ENCODE peak calls at places on chromosomes 2 and 18, in six cellular contexts. I is A549, C is WERI-Rb-1, U is cardiac muscle cell, D is dorsolateral prefrontal cortex, E is upper lobe of left lung. N is an unnamed sample.

GRCh38 chr2:86280191-86280667 is 57.2 kb downstream of the REEP1 start:
- DNase-seq in I (no peak), C (no peak), U (no peak), D (no peak), E (no peak), N (no peak)

GRCh38 chr2:47093626-47094025 is 61.5 kb downstream of the STPG4 start:
- DNase-seq in I (no peak), C (no peak), U (no peak), D (no peak), E (no peak), N (no peak)

GRCh38 chr2:235216901-235217300 is 265.1 kb downstream of the SH3BP4 start:
- DNase-seq in I (no peak), C (no peak), U (no peak), D (no peak), E (no peak), N (no peak)

GRCh38 chr2:132438650-132439030 is 22.0 kb downstream of the GPR39 start:
- DNase-seq in I (peak), C (no peak), U (no peak), D (no peak), E (no peak), N (no peak)

GRCh38 chr18:70374154-70374553 is 85.3 kb downstream of the SOCS6 start:
- DNase-seq in I (no peak), C (no peak), U (no peak), D (no peak), E (no peak), N (no peak)

GRCh38 chr2:233124449-233125080 is 64.4 kb downstream of the INPP5D start:
- DNase-seq in I (no peak), C (no peak), U (no peak), D (no peak), E (no peak), N (no peak)

GRCh38 chr18:59927246-59927825 is 27.5 kb downstream of the PMAIP1 start:
- DNase-seq in I (no peak), C (no peak), U (no peak), D (no peak), E (no peak), N (no peak)

GRCh38 chr2:147711031-147711430 is 133.8 kb upstream of the ACVR2A start:
- DNase-seq in I (no peak), C (no peak), U (no peak), D (no peak), E (no peak), N (no peak)

GRCh38 chr2:212960336-212960735 is 191.1 kb downstream of the IKZF2 start:
- DNase-seq in I (no peak), C (no peak), U (no peak), D (no peak), E (no peak), N (no peak)

GRCh38 chr2:11220445-11220844 is 65.2 kb downstream of the SLC66A3 start:
- DNase-seq in I (no peak), C (no peak), U (no peak), D (no peak), E (no peak), N (no peak)

GRCh38 chr2:120042359-120042758 is 29.5 kb downstream of the EPB41L5 start:
- DNase-seq in I (no peak), C (no peak), U (no peak), D (no peak), E (no peak), N (no peak)

GRCh38 chr2:65396348-65397026 is 35.9 kb downstream of the SPRED2 start:
- DNase-seq in I (peak), C (no peak), U (no peak), D (no peak), E (peak), N (no peak)

GRCh38 chr2:65491381-65491903 is 59.0 kb upstream of the SPRED2 start:
- DNase-seq in I (no peak), C (no peak), U (no peak), D (no peak), E (no peak), N (no peak)

GRCh38 chr2:218294430-218294999 is 2.2 kb upstream of the TMBIM1 start:
- DNase-seq in I (no peak), C (no peak), U (no peak), D (no peak), E (no peak), N (no peak)

GRCh38 chr2:205803507-205803906 is 121.2 kb downstream of the NRP2 start:
- DNase-seq in I (no peak), C (no peak), U (no peak), D (no peak), E (no peak), N (no peak)

GRCh38 chr2:21515903-21516302 is 392.1 kb downstream of the TDRD15 start:
- DNase-seq in I (no peak), C (peak), U (no peak), D (no peak), E (no peak), N (no peak)

GRCh38 chr2:134083548-134083947 is 170.3 kb upstream of the MGAT5 start:
- DNase-seq in I (no peak), C (no peak), U (no peak), D (no peak), E (no peak), N (no peak)

GRCh38 chr2:74814102-74814501 is 19.8 kb upstream of the HK2 start:
- DNase-seq in I (no peak), C (no peak), U (no peak), D (no peak), E (no peak), N (no peak)

GRCh38 chr18:44668280-44668975 is 12.3 kb upstream of the SETBP1 start:
- DNase-seq in I (no peak), C (no peak), U (no peak), D (no peak), E (no peak), N (no peak)

GRCh38 chr2:47046271-47046670 is 108.8 kb downstream of the STPG4 start:
- DNase-seq in I (no peak), C (no peak), U (no peak), D (peak), E (no peak), N (no peak)

GRCh38 chr2:65355190-65355831 is 77.1 kb downstream of the SPRED2 start:
- DNase-seq in I (no peak), C (no peak), U (no peak), D (no peak), E (no peak), N (no peak)

GRCh38 chr18:10252494-10252893 is 201.9 kb upstream of the APCDD1 start:
- DNase-seq in I (no peak), C (no peak), U (no peak), D (no peak), E (no peak), N (no peak)

GRCh38 chr18:14965553-14965952 is 217.6 kb downstream of the ANKRD30B start:
- DNase-seq in I (no peak), C (no peak), U (no peak), D (no peak), E (no peak), N (no peak)

GRCh38 chr2:174259981-174260380 is 11.6 kb upstream of the OLA1 start:
- DNase-seq in I (no peak), C (no peak), U (no peak), D (no peak), E (no peak), N (no peak)

GRCh38 chr2:4354678-4355077 is 651.3 kb downstream of the DCDC2C start:
- DNase-seq in I (no peak), C (peak), U (peak), D (no peak), E (peak), N (no peak)

GRCh38 chr2:217551229-217551909 is 451.4 kb downstream of the TNS1 start:
- DNase-seq in I (peak), C (no peak), U (peak), D (no peak), E (no peak), N (no peak)

GRCh38 chr2:54161660-54162059 is 46.2 kb downstream of the ACYP2 start:
- DNase-seq in I (no peak), C (no peak), U (no peak), D (no peak), E (no peak), N (no peak)

GRCh38 chr2:172416447-172417058 is 10.8 kb upstream of the ITGA6 start:
- DNase-seq in I (no peak), C (no peak), U (no peak), D (no peak), E (no peak), N (no peak)

GRCh38 chr2:99862566-99862965 is 279.8 kb downstream of the AFF3 start:
- DNase-seq in I (no peak), C (no peak), U (no peak), D (no peak), E (no peak), N (no peak)

GRCh38 chr2:13003500-13003899 is 286.8 kb downstream of the TRIB2 start:
- DNase-seq in I (no peak), C (no peak), U (no peak), D (no peak), E (no peak), N (no peak)

GRCh38 chr2:166628478-166629136 is 134.6 kb upstream of the SCN7A start:
- DNase-seq in I (no peak), C (no peak), U (no peak), D (no peak), E (no peak), N (no peak)

GRCh38 chr2:68726100-68726499 is 8.5 kb upstream of the ARHGAP25 start:
- DNase-seq in I (no peak), C (no peak), U (no peak), D (no peak), E (no peak), N (no peak)

GRCh38 chr2:69181806-69182427 is 168.9 kb downstream of the ANTXR1 start:
- DNase-seq in I (no peak), C (no peak), U (no peak), D (no peak), E (no peak), N (no peak)

GRCh38 chr2:207635468-207636200 is 10.4 kb upstream of the METTL21A start:
- DNase-seq in I (no peak), C (no peak), U (no peak), D (no peak), E (no peak), N (no peak)

GRCh38 chr18:63962137-63962536 is 7.7 kb upstream of the SERPINB8 start:
- DNase-seq in I (no peak), C (no peak), U (no peak), D (no peak), E (no peak), N (no peak)

GRCh38 chr18:54296017-54296416 is 26.7 kb downstream of the POLI start:
- DNase-seq in I (no peak), C (no peak), U (peak), D (no peak), E (no peak), N (no peak)

GRCh38 chr2:239734436-239735005 is 290.6 kb downstream of the NDUFA10 start:
- DNase-seq in I (no peak), C (no peak), U (no peak), D (no peak), E (no peak), N (no peak)

GRCh38 chr2:228629251-228629650 is 447.8 kb upstream of the SPHKAP start:
- DNase-seq in I (no peak), C (no peak), U (no peak), D (no peak), E (no peak), N (no peak)

GRCh38 chr18:79401494-79402208 is 5.9 kb downstream of the NFATC1 start:
- DNase-seq in I (no peak), C (no peak), U (no peak), D (no peak), E (no peak), N (no peak)
- H3K4me3 ChIP-seq in I (no peak), C (no peak), U (no peak), D (no peak), E (no peak), N (peak)

DNA sequence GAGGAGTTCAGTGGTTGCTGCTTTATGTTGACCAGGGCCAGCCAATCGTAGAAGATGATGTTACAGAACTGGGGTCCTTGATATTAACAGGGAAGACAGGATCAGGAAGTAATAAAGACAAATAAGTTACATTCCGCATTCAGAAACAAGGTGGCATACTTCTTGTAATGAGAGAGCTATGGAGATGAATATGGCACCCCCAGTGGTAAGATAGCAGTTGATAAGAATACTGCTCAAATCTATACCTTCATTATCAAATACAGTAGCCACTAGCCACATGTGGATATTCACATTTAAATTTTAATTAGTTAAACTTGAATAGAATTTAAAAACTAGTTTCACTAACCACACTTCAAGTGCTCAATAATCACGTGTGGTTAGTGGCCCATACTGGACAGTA is 290.4 kb upstream of the RBMS1 start:
- DNase-seq in I (no peak), C (no peak), U (no peak), D (no peak), E (no peak), N (no peak)
- TF ChIP-seq CTCF in I (peak), C (no peak), U (no peak), D (no peak), E (no peak), N (no peak)

DNA sequence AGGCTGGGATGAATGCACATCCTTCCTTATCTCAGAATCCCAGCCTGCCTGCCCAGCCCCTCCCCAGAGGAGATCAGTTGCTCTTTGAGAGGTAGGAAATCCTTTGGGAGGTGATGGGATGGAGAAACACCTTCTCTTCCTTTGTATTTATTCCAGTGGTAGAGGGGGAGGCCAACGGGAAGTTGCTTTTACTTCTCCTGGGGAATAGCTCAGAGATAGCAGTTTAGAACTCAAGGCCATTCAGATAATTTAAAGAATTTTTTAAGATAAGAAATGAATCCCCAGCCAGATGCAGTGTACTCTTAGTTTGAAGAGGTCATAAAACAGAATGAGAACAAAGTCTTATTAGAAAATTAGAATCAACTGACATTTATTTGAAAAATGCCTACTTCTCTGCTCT is 67.4 kb upstream of the PPM1B start:
- DNase-seq in I (no peak), C (no peak), U (no peak), D (no peak), E (no peak), N (no peak)
- H3K27ac ChIP-seq in I (peak), C (no peak), U (no peak), D (no peak), E (no peak), N (no peak)

DNA sequence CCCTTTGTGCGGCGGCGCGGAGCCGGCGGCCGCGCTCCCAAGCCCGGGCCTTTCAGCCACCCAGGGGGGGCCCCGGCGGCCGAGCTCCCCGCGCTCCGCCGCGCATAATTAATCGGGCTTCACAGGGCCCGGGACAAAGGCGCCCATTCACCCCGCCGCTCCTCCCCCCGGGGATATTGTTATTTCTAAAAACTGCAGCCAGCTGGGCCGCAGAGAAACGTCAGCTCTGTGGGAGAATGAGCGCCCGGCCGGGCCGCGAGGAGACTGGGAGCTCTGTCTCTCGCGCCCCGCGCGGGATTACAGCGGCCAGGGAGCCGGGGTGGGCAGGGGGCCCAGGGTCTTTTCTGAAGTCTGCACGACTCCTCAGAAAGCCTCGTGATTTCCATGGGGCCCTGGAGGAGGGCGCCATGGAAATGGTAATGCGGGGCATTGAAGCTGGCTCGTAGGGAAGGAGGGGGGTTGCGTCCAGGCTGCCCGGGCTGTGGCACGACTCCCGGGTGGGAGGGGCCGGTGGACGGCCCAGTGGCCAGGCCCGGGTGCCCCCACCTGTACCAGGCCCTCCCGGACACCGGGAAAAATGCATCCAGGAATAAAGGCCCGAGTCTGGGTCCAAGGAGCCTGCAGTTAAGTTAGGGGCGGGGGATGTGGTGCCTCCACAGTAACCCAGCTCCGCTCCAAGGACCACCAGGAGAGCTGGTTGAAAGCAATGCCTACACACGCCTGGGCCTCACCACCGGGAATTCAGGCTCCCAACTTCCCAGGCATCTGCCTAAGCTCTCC is 125.3 kb downstream of the ZFP36L2 start:
- DNase-seq in I (no peak), C (peak), U (no peak), D (peak), E (no peak), N (no peak)
- H3K4me3 ChIP-seq in I (no peak), C (peak), U (no peak), D (peak), E (peak), N (no peak)

GRCh38 chr18:74082476-74083070 is 65.1 kb downstream of the FBXO15 start:
- DNase-seq in I (peak), C (peak), U (peak), D (peak), E (peak), N (peak)
- TF ChIP-seq CTCF in I (peak), C (peak), U (peak), D (peak), E (no peak), N (no peak)

DNA sequence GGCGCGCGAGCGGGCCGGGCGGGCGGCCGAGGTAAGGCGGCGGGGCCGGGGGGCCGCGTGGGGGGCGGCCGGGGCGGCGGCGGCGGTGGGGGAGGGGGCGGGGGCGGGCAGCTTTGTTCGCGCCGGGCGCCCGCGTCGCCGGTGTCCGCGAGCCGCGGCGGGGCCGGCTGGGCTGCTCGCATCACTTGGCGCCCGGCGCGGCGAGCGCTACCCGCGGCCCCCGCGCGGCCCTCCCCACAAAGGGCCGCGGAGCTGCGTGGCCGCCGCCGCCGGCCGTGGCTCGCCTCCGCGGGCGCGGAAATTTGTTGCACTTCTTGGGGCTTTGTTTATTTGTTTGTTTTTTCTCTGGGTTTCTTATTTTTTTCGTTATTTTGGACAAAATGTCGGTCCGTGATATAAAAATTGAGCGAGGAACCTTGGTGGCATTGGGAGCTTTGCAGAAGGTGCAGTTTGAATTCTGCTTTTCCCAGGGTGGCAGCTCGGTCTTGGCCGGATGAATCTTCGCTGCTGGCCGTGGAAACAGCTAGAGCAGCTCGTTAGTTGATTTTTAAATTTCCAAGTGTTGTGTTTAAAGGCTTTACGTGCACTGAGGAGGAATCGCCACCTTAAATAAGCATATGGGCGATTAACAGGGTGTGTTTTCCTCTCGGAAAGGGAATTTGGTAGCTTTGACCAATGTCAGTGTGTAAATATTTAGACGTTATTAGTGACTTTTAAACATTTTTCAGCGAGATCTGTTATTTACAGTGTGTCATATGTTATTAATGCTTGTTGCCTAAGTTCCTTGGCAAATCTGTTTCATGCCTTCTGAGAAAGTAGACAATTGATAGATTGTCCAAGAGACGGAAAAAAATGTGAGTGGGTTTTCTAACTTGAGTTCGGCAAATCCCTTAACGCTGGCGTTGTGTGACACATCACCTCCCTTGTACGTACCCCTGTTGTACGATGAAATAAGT is 816 bp downstream of the UBE2E3 start:
- DNase-seq in I (no peak), C (peak), U (peak), D (peak), E (peak), N (peak)
- H3K27ac ChIP-seq in I (peak), C (peak), U (peak), D (peak), E (peak), N (peak)

GRCh38 chr2:221567809-221568208 is 4.3 kb downstream of the EPHA4 start:
- DNase-seq in I (no peak), C (no peak), U (no peak), D (no peak), E (no peak), N (no peak)

GRCh38 chr2:221569342-221570278 is 2.5 kb downstream of the EPHA4 start:
- DNase-seq in I (no peak), C (no peak), U (no peak), D (no peak), E (no peak), N (no peak)

GRCh38 chr2:221567231-221567760 is 4.8 kb downstream of the EPHA4 start:
- DNase-seq in I (no peak), C (no peak), U (no peak), D (no peak), E (no peak), N (no peak)

GRCh38 chr2:221570321-221571107 is 1.6 kb downstream of the EPHA4 start:
- DNase-seq in I (no peak), C (peak), U (peak), D (no peak), E (no peak), N (peak)

GRCh38 chr2:221568299-221568698 is 3.8 kb downstream of the EPHA4 start:
- DNase-seq in I (no peak), C (no peak), U (no peak), D (no peak), E (no peak), N (no peak)
- H3K4me3 ChIP-seq in I (no peak), C (no peak), U (peak), D (peak), E (no peak), N (no peak)